ENCODE peak calls at places on chromosomes 4 and X, in five cellular contexts. O is HepG2, P is NT2/D1, Q is GM12878, X is H1. N is an unnamed sample.

GRCh38 chr4:139560396-139561084 is 4.5 kb upstream of the SETD7 start:
- DNase-seq in O (no peak), P (no peak), Q (no peak), X (no peak), N (no peak)

GRCh38 chrX:108353452-108353851 is 84.8 kb downstream of the COL4A6 start:
- DNase-seq in O (no peak), P (peak), Q (no peak), X (no peak), N (no peak)

GRCh38 chr4:149781150-149781549 is 34.5 kb downstream of the IQCM start:
- DNase-seq in O (no peak), P (no peak), Q (no peak), X (no peak), N (no peak)

GRCh38 chrX:127128282-127128681 is 308.8 kb downstream of the PRR32 start:
- DNase-seq in O (no peak), P (no peak), Q (no peak), X (no peak), N (no peak)

GRCh38 chr4:16029329-16029728 is 54.5 kb downstream of the PROM1 start:
- DNase-seq in O (peak), P (no peak), Q (no peak), X (no peak), N (no peak)

GRCh38 chr4:159018062-159018629 is 84.7 kb upstream of the RAPGEF2 start:
- DNase-seq in O (no peak), P (no peak), Q (peak), X (no peak), N (no peak)

GRCh38 chr4:139664442-139664841 is 1.2 kb upstream of the MGST2 start:
- DNase-seq in O (no peak), P (no peak), Q (no peak), X (no peak), N (no peak)

GRCh38 chr4:72857787-72858186 is 211.7 kb downstream of the COX18 start:
- DNase-seq in O (no peak), P (no peak), Q (no peak), X (no peak), N (no peak)

GRCh38 chr4:17347445-17347844 is 164.4 kb downstream of the QDPR start:
- DNase-seq in O (peak), P (peak), Q (no peak), X (no peak), N (peak)

GRCh38 chr4:42412251-42412650 is 15.0 kb downstream of the SHISA3 start:
- DNase-seq in O (no peak), P (no peak), Q (no peak), X (no peak), N (no peak)

GRCh38 chr4:10006236-10006603 is 15.1 kb downstream of the SLC2A9 start:
- DNase-seq in O (peak), P (no peak), Q (peak), X (no peak), N (no peak)

GRCh38 chr4:169050308-169050707 is 40.3 kb upstream of the CBR4 start:
- DNase-seq in O (no peak), P (no peak), Q (no peak), X (no peak), N (no peak)

GRCh38 chr4:139918994-139919393 is 235.0 kb downstream of the MAML3 start:
- DNase-seq in O (no peak), P (no peak), Q (no peak), X (no peak), N (no peak)

GRCh38 chrX:36407886-36408285 is 488.4 kb downstream of the CFAP47 start:
- DNase-seq in O (no peak), P (no peak), Q (no peak), X (no peak), N (no peak)

GRCh38 chr4:122691988-122692387 is 40.5 kb upstream of the BBS12 start:
- DNase-seq in O (no peak), P (no peak), Q (no peak), X (no peak), N (no peak)

GRCh38 chrX:7133036-7133412 is 14.5 kb upstream of the STS start:
- DNase-seq in O (no peak), P (no peak), Q (no peak), X (no peak), N (no peak)

GRCh38 chr4:858831-859451 is 33.0 kb upstream of the CPLX1 start:
- DNase-seq in O (no peak), P (no peak), Q (no peak), X (no peak), N (no peak)

GRCh38 chr4:164783966-164784365 is 30.0 kb downstream of the SMIM31 start:
- DNase-seq in O (no peak), P (no peak), Q (no peak), X (no peak), N (no peak)

GRCh38 chr4:132797856-132798255 is 351.2 kb upstream of the PCDH10 start:
- DNase-seq in O (no peak), P (no peak), Q (no peak), X (no peak), N (no peak)

GRCh38 chrX:153438522-153438921 is 7.3 kb downstream of the TREX2 start:
- DNase-seq in O (peak), P (peak), Q (no peak), X (no peak), N (peak)
- TF ChIP-seq SUZ12 in O (no peak), P (no peak), Q (no peak), X (no peak), N (no peak)

DNA sequence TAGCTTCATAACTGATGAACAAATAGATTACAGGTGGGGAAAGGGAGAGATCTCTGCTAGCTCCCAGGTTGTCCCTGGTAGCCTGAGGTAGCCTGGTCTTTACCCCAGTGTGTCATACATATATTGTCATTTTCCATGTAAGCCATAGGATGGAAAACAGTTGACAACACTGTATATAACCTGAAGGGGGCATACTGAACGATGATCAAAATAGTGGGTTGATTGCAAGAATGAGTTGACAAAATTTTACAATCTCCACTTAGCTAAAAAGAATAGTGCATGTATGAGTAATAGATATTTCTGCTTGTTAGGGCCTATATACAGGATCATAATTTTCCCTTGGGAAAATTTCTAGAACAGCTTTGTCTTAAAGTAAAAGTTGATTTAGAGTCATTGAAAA is 304.1 kb upstream of the HAND2 start:
- DNase-seq in O (no peak), P (no peak), Q (no peak), X (no peak), N (peak)
- TF ChIP-seq SUZ12 in O (no peak), P (no peak), Q (no peak), X (no peak), N (no peak)

GRCh38 chr4:162017863-162018262 is 145.9 kb downstream of the FSTL5 start:
- DNase-seq in O (no peak), P (no peak), Q (no peak), X (no peak), N (no peak)

GRCh38 chr4:162010362-162010761 is 153.4 kb downstream of the FSTL5 start:
- DNase-seq in O (no peak), P (no peak), Q (no peak), X (no peak), N (no peak)

GRCh38 chr4:162011039-162011438 is 152.8 kb downstream of the FSTL5 start:
- DNase-seq in O (no peak), P (no peak), Q (no peak), X (no peak), N (no peak)

GRCh38 chr4:162016991-162017390 is 146.8 kb downstream of the FSTL5 start:
- DNase-seq in O (no peak), P (no peak), Q (no peak), X (no peak), N (no peak)

DNA sequence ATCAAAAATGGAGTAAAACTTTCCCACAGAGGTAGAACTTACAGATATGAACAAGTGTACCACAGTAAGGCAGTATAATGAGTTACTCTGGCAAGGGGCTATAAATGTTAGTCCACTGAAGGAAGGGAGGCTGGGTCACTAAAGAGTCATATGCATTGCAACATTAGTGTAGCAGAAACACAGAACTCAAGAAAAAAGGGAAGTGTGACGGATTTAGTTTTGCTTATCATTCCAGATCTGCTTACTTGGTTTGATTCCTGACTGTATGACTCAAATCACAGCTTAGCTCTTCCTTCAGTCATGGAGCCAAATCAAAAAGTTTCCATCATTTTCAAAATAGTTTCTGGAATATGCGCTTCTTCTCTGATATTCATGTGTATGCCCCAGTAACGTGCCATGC is 148.7 kb downstream of the FSTL5 start:
- DNase-seq in O (no peak), P (no peak), Q (no peak), X (no peak), N (no peak)
- TF ChIP-seq SUZ12 in O (no peak), P (no peak), Q (no peak), X (no peak), N (no peak)

GRCh38 chr4:153345011-153345981 is 808 bp downstream of the MND1 start:
- DNase-seq in O (peak), P (peak), Q (no peak), X (no peak), N (peak)
- TF ChIP-seq SUZ12 in O (no peak), P (no peak), Q (no peak), X (no peak), N (no peak)

GRCh38 chr4:65170768-65171514 is 499.3 kb downstream of the EPHA5 start:
- DNase-seq in O (no peak), P (no peak), Q (no peak), X (no peak), N (no peak)
- TF ChIP-seq SUZ12 in O (no peak), P (no peak), Q (no peak), X (no peak), N (no peak)

DNA sequence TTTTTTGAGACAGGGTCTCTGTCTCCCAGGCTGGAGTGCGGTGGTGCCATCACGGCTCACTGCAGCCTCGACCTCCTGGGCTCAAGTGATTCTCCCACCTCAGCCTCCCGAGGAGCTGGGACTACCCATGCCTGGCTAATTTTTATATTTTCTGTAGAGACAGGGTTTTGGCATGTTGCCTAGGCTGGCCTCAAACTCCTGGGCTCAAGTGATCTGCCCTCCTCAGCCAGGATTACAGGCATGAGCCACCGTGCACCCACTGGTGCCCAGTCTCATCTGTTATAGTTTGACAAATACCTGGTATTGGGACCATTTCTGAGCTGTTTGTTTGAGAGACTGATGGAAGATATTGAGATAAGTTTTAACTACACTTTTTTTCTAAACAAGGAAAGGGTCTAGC is 57.5 kb upstream of the SMIM10 start:
- DNase-seq in O (no peak), P (no peak), Q (no peak), X (no peak), N (no peak)
- TF ChIP-seq SUZ12 in O (no peak), P (no peak), Q (no peak), X (no peak), N (no peak)